ENCODE peak calls at places on chromosomes 6 and 20, in four cellular contexts. M is SK-N-SH, Q is GM12878, V is K562. N is an unnamed sample.

GRCh38 chr20:3652646-3653596 is 10.3 kb downstream of the GFRA4 start:
- DNase-seq in M (no peak), V (peak; percentile 35), Q (no peak), N (no peak)

GRCh38 chr6:166766769-166767168 is 139.7 kb upstream of the RPS6KA2 start:
- DNase-seq in Q (no peak), V (no peak), M (no peak), N (no peak)

GRCh38 chr20:58892126-58892931 is 39.8 kb downstream of the GNAS start:
- DNase-seq in V (peak; percentile 79), Q (no peak), M (peak; percentile 89), N (peak; percentile 73)

GRCh38 chr6:12709556-12709955 is 7.0 kb upstream of the PHACTR1 start:
- DNase-seq in V (no peak), M (no peak), Q (no peak), N (no peak)

GRCh38 chr6:134774244-134774643 is 175.7 kb downstream of the ALDH8A1 start:
- DNase-seq in M (no peak), Q (no peak), V (no peak), N (no peak)

GRCh38 chr6:155174576-155175174 is 89.1 kb upstream of the CLDN20 start:
- DNase-seq in Q (no peak), V (peak; percentile 60), M (peak; percentile 83), N (peak; percentile 63)

GRCh38 chr20:4018015-4018748 is 2.8 kb upstream of the RNF24 start:
- DNase-seq in M (no peak), Q (no peak), V (no peak), N (no peak)

GRCh38 chr20:23541330-23541729 is 27.0 kb downstream of the CST9L start:
- DNase-seq in V (no peak), Q (no peak), M (no peak), N (no peak)

GRCh38 chr20:45254867-45255266 is 503 bp upstream of the SLPI start:
- DNase-seq in V (no peak), M (no peak), Q (no peak), N (no peak)

GRCh38 chr20:58907481-58908137 is 55.1 kb downstream of the GNAS start:
- DNase-seq in Q (peak; percentile 98), V (peak; percentile 51), M (peak; percentile 64), N (no peak)

GRCh38 chr6:47126647-47127339 is 84.7 kb upstream of the ADGRF1 start:
- DNase-seq in Q (no peak), V (no peak), M (no peak), N (no peak)

GRCh38 chr6:166630421-166630820 is 3.4 kb upstream of the RPS6KA2 start:
- DNase-seq in V (no peak), M (no peak), Q (no peak), N (no peak)

GRCh38 chr6:76275746-76276145 is 203.3 kb upstream of the IMPG1 start:
- DNase-seq in Q (no peak), M (peak; percentile 1), V (no peak), N (no peak)

GRCh38 chr6:168157272-168158007 is 78.4 kb upstream of the FRMD1 start:
- DNase-seq in Q (no peak), V (no peak), M (no peak), N (no peak)

GRCh38 chr6:15264902-15265761 is 19.3 kb downstream of the JARID2 start:
- DNase-seq in M (no peak), Q (no peak), V (peak; percentile 59), N (no peak)

GRCh38 chr6:169173532-169174268 is 79.9 kb downstream of the THBS2 start:
- DNase-seq in M (no peak), Q (no peak), V (no peak), N (no peak)

GRCh38 chr20:16395366-16395765 is 177.9 kb downstream of the KIF16B start:
- DNase-seq in Q (no peak), M (no peak), V (no peak), N (no peak)

GRCh38 chr6:118354641-118355040 is 193.5 kb upstream of the PLN start:
- DNase-seq in Q (peak; percentile 44), M (no peak), V (no peak), N (no peak)

GRCh38 chr6:24924956-24925355 is 10.8 kb downstream of the RIPOR2 start:
- DNase-seq in Q (no peak), V (no peak), M (no peak), N (no peak)

GRCh38 chr6:30219244-30219643 is 6.0 kb upstream of the TRIM26 start:
- DNase-seq in V (no peak), M (peak; percentile 72), Q (peak; percentile 23), N (peak; percentile 44)

GRCh38 chr6:3266170-3266569 is 7.4 kb downstream of the PSMG4 start:
- DNase-seq in M (no peak), Q (no peak), V (no peak), N (no peak)
- TF ChIP-seq USF1 in M (no peak), Q (no peak), V (no peak), N (no peak)

GRCh38 chr20:41150664-41151063 is 13.3 kb downstream of the PLCG1 start:
- DNase-seq in M (no peak), V (peak; percentile 78), Q (no peak), N (no peak)
- TF ChIP-seq USF1 in M (no peak), V (no peak), Q (no peak), N (no peak)

DNA sequence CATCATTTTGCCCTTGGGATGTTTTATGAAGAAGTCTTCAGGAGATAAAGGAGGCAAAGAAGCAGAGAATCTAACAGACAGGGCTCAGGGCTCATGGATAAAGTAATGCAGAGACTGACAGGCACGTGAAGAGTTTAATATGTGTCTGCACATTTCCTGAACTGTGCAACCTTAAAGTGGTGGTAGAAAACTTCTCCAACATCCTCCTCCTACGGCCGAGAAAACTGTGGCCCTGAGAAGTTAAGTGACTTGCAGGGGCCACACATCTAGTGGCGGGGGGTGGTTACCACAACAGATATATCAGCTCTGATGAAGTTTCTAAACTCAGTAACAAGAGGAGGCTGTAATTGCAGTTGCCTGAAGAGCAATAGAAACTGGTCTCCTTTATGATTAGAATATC is 61.0 kb downstream of the SOBP start:
- DNase-seq in Q (no peak), M (no peak), V (no peak), N (no peak)
- TF ChIP-seq USF1 in Q (no peak), M (no peak), V (no peak), N (no peak)

GRCh38 chr20:41179961-41180360 is 42.6 kb downstream of the PLCG1 start:
- DNase-seq in V (no peak), Q (no peak), M (no peak), N (peak; percentile 9)

GRCh38 chr20:41180599-41181333 is 43.4 kb downstream of the PLCG1 start:
- DNase-seq in V (no peak), Q (no peak), M (no peak), N (peak; percentile 8)

GRCh38 chr20:41183391-41183790 is 46.0 kb downstream of the PLCG1 start:
- DNase-seq in V (no peak), M (no peak), Q (no peak), N (no peak)

GRCh38 chr20:41182296-41183212 is 45.2 kb downstream of the PLCG1 start:
- DNase-seq in V (no peak), M (no peak), Q (no peak), N (no peak)

DNA sequence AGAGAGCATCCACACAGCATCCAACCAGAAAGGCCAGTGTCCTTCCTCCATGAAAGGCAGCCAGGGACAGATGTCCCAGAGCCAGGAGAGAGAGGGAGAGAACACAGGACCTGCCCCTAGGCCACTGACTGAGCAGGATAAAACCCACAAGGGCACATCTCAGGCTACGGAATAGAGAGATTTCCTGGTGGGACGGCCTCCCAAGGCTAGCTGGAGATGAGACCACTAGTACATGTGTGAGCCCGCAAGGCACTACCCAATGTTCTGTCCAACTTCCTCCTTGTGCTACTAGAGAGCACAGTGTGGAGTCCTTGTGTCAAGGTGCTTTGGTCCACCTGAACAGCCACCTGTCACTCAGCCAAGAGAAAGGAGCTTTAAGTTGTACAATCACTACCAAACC is 44.2 kb downstream of the PLCG1 start:
- DNase-seq in V (no peak), Q (no peak), M (no peak), N (no peak)
- TF ChIP-seq USF1 in V (no peak), Q (no peak), M (no peak), N (no peak)

GRCh38 chr20:36779656-36780025 is 6.1 kb upstream of the DSN1 start:
- DNase-seq in M (no peak), V (peak; percentile 5), Q (no peak), N (peak; percentile 42)
- TF ChIP-seq USF1 in M (no peak), V (no peak), Q (no peak), N (no peak)

DNA sequence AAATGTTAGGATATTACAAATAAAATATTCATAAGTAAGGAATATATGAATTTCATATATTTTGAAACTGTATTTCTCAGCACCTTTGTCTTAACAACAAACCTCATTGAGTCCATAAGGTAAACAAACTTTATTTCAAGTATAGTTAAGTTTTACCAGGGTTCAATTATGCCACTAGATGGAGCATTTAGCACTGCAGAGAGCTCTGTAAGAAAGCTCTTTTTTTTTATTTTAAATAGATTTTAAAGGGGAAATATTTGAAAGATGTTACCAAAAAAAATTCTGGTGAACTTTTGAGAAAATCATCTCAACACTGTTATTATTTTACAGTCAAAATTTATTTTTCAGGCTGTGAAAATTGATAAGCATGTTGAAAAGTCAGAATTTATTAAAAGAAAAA is 955.2 kb upstream of the EYS start:
- DNase-seq in Q (no peak), V (no peak), M (peak; percentile 33), N (no peak)
- TF ChIP-seq USF1 in Q (no peak), V (no peak), M (no peak), N (no peak)

GRCh38 chr6:39853604-39854003 is 61.4 kb downstream of the DAAM2 start:
- DNase-seq in Q (no peak), M (no peak), V (no peak), N (no peak)
- TF ChIP-seq USF1 in Q (no peak), M (no peak), V (no peak), N (no peak)

N was measured in WTC11.